ENCODE peak calls at places on chromosomes 1 and 21, in six cellular contexts. B is stimulated activated CD4-positive, alpha-beta T cell treated with anti-CD3 and anti-CD28 coated beads, Interleukin-15, amount 100 ng/mL, for 1 hour; S is adrenal gland; G is endothelial cell; E is mesendoderm; I is posterior cingulate gyrus. D is an unnamed sample.

GRCh38 chr1:115340879-115341278 is 2.8 kb upstream of the NGF start:
- DNase-seq in B (no peak), S (no peak), G (no peak), E (no peak), I (no peak), D (no peak)

GRCh38 chr1:15027515-15027948 is 126.0 kb upstream of the TMEM51 start:
- DNase-seq in B (no peak), S (peak), G (peak), E (peak), I (peak), D (peak)

GRCh38 chr1:19869929-19870328 is 12.3 kb upstream of the OTUD3 start:
- DNase-seq in B (no peak), S (no peak), G (no peak), E (peak), I (no peak), D (peak)

GRCh38 chr1:35576061-35576765 is 3.1 kb downstream of the TFAP2E start:
- DNase-seq in B (no peak), S (no peak), G (no peak), E (peak), I (no peak), D (peak)

GRCh38 chr1:36352910-36353878 is 29.7 kb upstream of the EVA1B start:
- DNase-seq in B (no peak), S (no peak), G (no peak), E (no peak), I (no peak), D (peak)

GRCh38 chr1:171805395-171806115 is 24.1 kb downstream of the METTL13 start:
- DNase-seq in B (no peak), S (peak), G (no peak), E (peak), I (no peak), D (no peak)

GRCh38 chr1:200893411-200893901 is 1.2 kb upstream of the INAVA start:
- DNase-seq in B (no peak), S (no peak), G (no peak), E (peak), I (no peak), D (no peak)

GRCh38 chr1:111967067-111967690 is 22.3 kb downstream of the KCND3 start:
- DNase-seq in B (no peak), S (no peak), G (no peak), E (no peak), I (no peak), D (no peak)

GRCh38 chr1:229567109-229567868 is 8.8 kb upstream of the ABCB10 start:
- DNase-seq in B (no peak), S (no peak), G (no peak), E (no peak), I (no peak), D (no peak)

GRCh38 chr1:67861856-67862516 is 28.7 kb upstream of the GNG12 start:
- DNase-seq in B (no peak), S (no peak), G (no peak), E (no peak), I (no peak), D (peak)

GRCh38 chr1:82377201-82377884 is 576.6 kb downstream of the ADGRL2 start:
- DNase-seq in B (no peak), S (no peak), G (no peak), E (peak), I (no peak), D (no peak)

GRCh38 chr1:79982218-79982617 is 975.7 kb upstream of the ADGRL4 start:
- DNase-seq in B (no peak), S (peak), G (peak), E (no peak), I (peak), D (peak)

GRCh38 chr1:99180343-99180808 is 83.9 kb upstream of the PLPPR4 start:
- DNase-seq in B (peak), S (peak), G (peak), E (peak), I (peak), D (peak)

GRCh38 chr1:78619803-78620579 is at the start of gene IFI44L:
- DNase-seq in B (peak), S (peak), G (no peak), E (no peak), I (no peak), D (peak)

GRCh38 chr1:165851034-165851658 is 23.7 kb downstream of the UCK2 start:
- DNase-seq in B (no peak), S (no peak), G (no peak), E (no peak), I (no peak), D (peak)

GRCh38 chr1:35202048-35202719 is 9.2 kb upstream of the SFPQ start:
- DNase-seq in B (peak), S (peak), G (peak), E (peak), I (peak), D (peak)

GRCh38 chr1:14190508-14190907 is 408.0 kb upstream of the KAZN start:
- DNase-seq in B (no peak), S (peak), G (no peak), E (peak), I (no peak), D (no peak)

GRCh38 chr1:178341218-178341956 is 155.4 kb downstream of the CLEC20A start:
- DNase-seq in B (no peak), S (peak), G (peak), E (peak), I (no peak), D (peak)

GRCh38 chr1:60822252-60822651 is 260.1 kb upstream of the NFIA start:
- DNase-seq in B (no peak), S (no peak), G (no peak), E (no peak), I (no peak), D (no peak)

GRCh38 chr1:101506541-101507164 is 269.8 kb downstream of the S1PR1 start:
- DNase-seq in B (no peak), S (peak), G (peak), E (peak), I (no peak), D (peak)

GRCh38 chr21:42317341-42317741 is 2.1 kb upstream of the TFF3 start:
- DNase-seq in B (no peak), S (no peak), G (no peak), E (no peak), I (no peak), D (no peak)

GRCh38 chr1:191592111-191592510 is 566.2 kb upstream of the RGS18 start:
- DNase-seq in B (no peak), S (no peak), G (no peak), E (no peak), I (no peak), D (peak)

GRCh38 chr1:39635205-39635870 is 4.1 kb downstream of the HEYL start:
- DNase-seq in B (no peak), S (no peak), G (no peak), E (peak), I (no peak), D (no peak)

GRCh38 chr1:178885869-178886268 is 15.0 kb upstream of the ANGPTL1 start:
- DNase-seq in B (no peak), S (no peak), G (no peak), E (no peak), I (no peak), D (no peak)

GRCh38 chr21:20968391-20968790 is 29.8 kb upstream of the NCAM2 start:
- DNase-seq in B (no peak), S (no peak), G (no peak), E (peak), I (no peak), D (no peak)

GRCh38 chr1:190353538-190354101 is 124.0 kb downstream of the BRINP3 start:
- DNase-seq in B (no peak), S (no peak), G (no peak), E (no peak), I (no peak), D (peak)

GRCh38 chr1:22207605-22208264 is 64.8 kb upstream of the WNT4 start:
- DNase-seq in B (no peak), S (no peak), G (no peak), E (no peak), I (no peak), D (no peak)

GRCh38 chr1:89720839-89721238 is 87.9 kb downstream of the LRRC8C start:
- DNase-seq in B (no peak), S (no peak), G (no peak), E (no peak), I (no peak), D (no peak)

GRCh38 chr21:45136927-45137611 is 62.7 kb downstream of the ADARB1 start:
- DNase-seq in B (peak), S (peak), G (peak), E (peak), I (peak), D (peak)

GRCh38 chr21:31634993-31635392 is 24.5 kb upstream of the SOD1 start:
- DNase-seq in B (no peak), S (no peak), G (no peak), E (no peak), I (no peak), D (no peak)

GRCh38 chr1:147676306-147677085 is 6.2 kb upstream of the ACP6 start:
- DNase-seq in B (no peak), S (no peak), G (no peak), E (peak), I (no peak), D (peak)

D was measured in IMR-90.